ENCODE peak calls at places on chromosomes 2 and 18, in five cellular contexts. One of them, this sample, is unnamed.

GRCh38 chr2:42645551-42645950 is 77.1 kb downstream of the MTA3 start:
- DNase-seq in IMR-90: no peak
- DNase-seq in mesenchymal stem cell: no peak
- DNase-seq in neuronal stem cell: no peak
- DNase-seq in mesendoderm: no peak
- DNase-seq in this sample: no peak

GRCh38 chr2:78355967-78356366 is 669.5 kb upstream of the REG3G start:
- DNase-seq in IMR-90: no peak
- DNase-seq in mesenchymal stem cell: no peak
- DNase-seq in neuronal stem cell: no peak
- DNase-seq in mesendoderm: no peak
- DNase-seq in this sample: no peak

GRCh38 chr18:70044626-70045025 is 97.0 kb upstream of the CD226 start:
- DNase-seq in IMR-90: peak
- DNase-seq in mesenchymal stem cell: peak
- DNase-seq in neuronal stem cell: no peak
- DNase-seq in mesendoderm: no peak
- DNase-seq in this sample: no peak

GRCh38 chr18:64165906-64166305 is 17.0 kb upstream of the LINC00305 start:
- DNase-seq in IMR-90: no peak
- DNase-seq in mesenchymal stem cell: peak
- DNase-seq in neuronal stem cell: no peak
- DNase-seq in mesendoderm: peak
- DNase-seq in this sample: no peak

GRCh38 chr2:186728631-186729030 is 34.8 kb downstream of the FAM171B start:
- DNase-seq in IMR-90: no peak
- DNase-seq in mesenchymal stem cell: no peak
- DNase-seq in neuronal stem cell: no peak
- DNase-seq in mesendoderm: no peak
- DNase-seq in this sample: no peak

GRCh38 chr2:174326880-174327558 is 7.7 kb upstream of the SP9 start:
- DNase-seq in IMR-90: no peak
- DNase-seq in mesenchymal stem cell: peak
- DNase-seq in neuronal stem cell: peak
- DNase-seq in mesendoderm: peak
- DNase-seq in this sample: peak

GRCh38 chr18:41391616-41392610 is 563.1 kb upstream of the PIK3C3 start:
- DNase-seq in IMR-90: peak
- DNase-seq in mesenchymal stem cell: peak
- DNase-seq in neuronal stem cell: peak
- DNase-seq in mesendoderm: peak
- DNase-seq in this sample: peak

GRCh38 chr2:101558740-101559508 is 84.0 kb upstream of the RFX8 start:
- DNase-seq in IMR-90: peak
- DNase-seq in mesenchymal stem cell: peak
- DNase-seq in neuronal stem cell: no peak
- DNase-seq in mesendoderm: no peak
- DNase-seq in this sample: no peak

GRCh38 chr2:34012728-34013302 is 413.7 kb upstream of the FAM98A start:
- DNase-seq in IMR-90: peak
- DNase-seq in mesenchymal stem cell: peak
- DNase-seq in neuronal stem cell: peak
- DNase-seq in mesendoderm: peak
- DNase-seq in this sample: peak

GRCh38 chr2:111659361-111660281 is 224.4 kb downstream of the ANAPC1 start:
- DNase-seq in IMR-90: peak
- DNase-seq in mesenchymal stem cell: peak
- DNase-seq in neuronal stem cell: no peak
- DNase-seq in mesendoderm: peak
- DNase-seq in this sample: peak

GRCh38 chr2:162114291-162114690 is 37.8 kb downstream of the GCG start:
- DNase-seq in IMR-90: no peak
- DNase-seq in mesenchymal stem cell: no peak
- DNase-seq in neuronal stem cell: no peak
- DNase-seq in mesendoderm: no peak
- DNase-seq in this sample: no peak

GRCh38 chr2:121360566-121361300 is 75.7 kb upstream of the TFCP2L1 start:
- DNase-seq in IMR-90: peak
- DNase-seq in mesenchymal stem cell: peak
- DNase-seq in neuronal stem cell: no peak
- DNase-seq in mesendoderm: no peak
- DNase-seq in this sample: no peak

GRCh38 chr2:46780801-46781445 is 134.7 kb downstream of the MCFD2 start:
- DNase-seq in IMR-90: peak
- DNase-seq in mesenchymal stem cell: peak
- DNase-seq in neuronal stem cell: no peak
- DNase-seq in mesendoderm: peak
- DNase-seq in this sample: peak

GRCh38 chr2:128447538-128447885 is 128.8 kb upstream of the HS6ST1 start:
- DNase-seq in IMR-90: no peak
- DNase-seq in mesenchymal stem cell: no peak
- DNase-seq in neuronal stem cell: no peak
- DNase-seq in mesendoderm: no peak
- DNase-seq in this sample: peak

GRCh38 chr2:140893685-140894084 is 1237.1 kb downstream of the LRP1B start:
- DNase-seq in IMR-90: peak
- DNase-seq in mesenchymal stem cell: peak
- DNase-seq in neuronal stem cell: no peak
- DNase-seq in mesendoderm: no peak
- DNase-seq in this sample: no peak

GRCh38 chr2:17878222-17879136 is at the start of gene KCNS3:
- DNase-seq in IMR-90: peak
- DNase-seq in mesenchymal stem cell: peak
- DNase-seq in neuronal stem cell: peak
- DNase-seq in mesendoderm: peak
- DNase-seq in this sample: peak

GRCh38 chr2:37631292-37631691 is 40.1 kb downstream of the CDC42EP3 start:
- DNase-seq in IMR-90: no peak
- DNase-seq in mesenchymal stem cell: peak
- DNase-seq in neuronal stem cell: no peak
- DNase-seq in mesendoderm: no peak
- DNase-seq in this sample: no peak

GRCh38 chr2:133459590-133459989 is 108.7 kb downstream of the NCKAP5 start:
- DNase-seq in IMR-90: no peak
- DNase-seq in mesenchymal stem cell: no peak
- DNase-seq in neuronal stem cell: no peak
- DNase-seq in mesendoderm: no peak
- DNase-seq in this sample: no peak

GRCh38 chr2:210445116-210445707 is 31.3 kb downstream of the LANCL1 start:
- DNase-seq in IMR-90: peak
- DNase-seq in mesenchymal stem cell: peak
- DNase-seq in neuronal stem cell: no peak
- DNase-seq in mesendoderm: peak
- DNase-seq in this sample: no peak

GRCh38 chr2:229443869-229444268 is 172.8 kb upstream of the PID1 start:
- DNase-seq in IMR-90: no peak
- DNase-seq in mesenchymal stem cell: no peak
- DNase-seq in neuronal stem cell: no peak
- DNase-seq in mesendoderm: no peak
- DNase-seq in this sample: no peak

GRCh38 chr2:195536863-195537262 is 120.2 kb upstream of the SLC39A10 start:
- DNase-seq in IMR-90: no peak
- DNase-seq in mesenchymal stem cell: no peak
- DNase-seq in neuronal stem cell: no peak
- DNase-seq in mesendoderm: no peak
- DNase-seq in this sample: no peak

GRCh38 chr18:63562284-63562683 is 20.1 kb downstream of the SERPINB12 start:
- DNase-seq in IMR-90: no peak
- DNase-seq in mesenchymal stem cell: no peak
- DNase-seq in neuronal stem cell: no peak
- DNase-seq in mesendoderm: no peak
- DNase-seq in this sample: no peak

GRCh38 chr2:14944562-14945346 is 312.2 kb downstream of the LRATD1 start:
- DNase-seq in IMR-90: peak
- DNase-seq in mesenchymal stem cell: no peak
- DNase-seq in neuronal stem cell: no peak
- DNase-seq in mesendoderm: peak
- DNase-seq in this sample: peak

GRCh38 chr18:9323750-9324445 is 10.7 kb upstream of the TWSG1 start:
- DNase-seq in IMR-90: peak
- DNase-seq in mesenchymal stem cell: peak
- DNase-seq in neuronal stem cell: no peak
- DNase-seq in mesendoderm: no peak
- DNase-seq in this sample: no peak

GRCh38 chr2:130755234-130756040 is at the start of gene AMER3:
- DNase-seq in IMR-90: no peak
- DNase-seq in mesenchymal stem cell: no peak
- DNase-seq in neuronal stem cell: peak
- DNase-seq in mesendoderm: peak
- DNase-seq in this sample: peak

GRCh38 chr2:102620367-102620766 is 1.0 kb downstream of the SLC9A2 start:
- DNase-seq in IMR-90: no peak
- DNase-seq in mesenchymal stem cell: no peak
- DNase-seq in neuronal stem cell: no peak
- DNase-seq in mesendoderm: peak
- DNase-seq in this sample: peak

GRCh38 chr2:235833971-235834620 is 334.1 kb downstream of the GBX2 start:
- DNase-seq in IMR-90: no peak
- DNase-seq in mesenchymal stem cell: no peak
- DNase-seq in neuronal stem cell: no peak
- DNase-seq in mesendoderm: peak
- DNase-seq in this sample: no peak

GRCh38 chr2:31138037-31138962 is at the start of gene GALNT14:
- DNase-seq in IMR-90: peak
- DNase-seq in mesenchymal stem cell: peak
- DNase-seq in neuronal stem cell: peak
- DNase-seq in mesendoderm: peak
- DNase-seq in this sample: peak

GRCh38 chr2:177254433-177255226 is 9.9 kb downstream of the NFE2L2 start:
- DNase-seq in IMR-90: peak
- DNase-seq in mesenchymal stem cell: peak
- DNase-seq in neuronal stem cell: peak
- DNase-seq in mesendoderm: peak
- DNase-seq in this sample: peak

GRCh38 chr2:224211821-224212220 is 172.7 kb upstream of the SERPINE2 start:
- DNase-seq in IMR-90: no peak
- DNase-seq in mesenchymal stem cell: no peak
- DNase-seq in neuronal stem cell: no peak
- DNase-seq in mesendoderm: peak
- DNase-seq in this sample: no peak

GRCh38 chr2:117968724-117969121 is 45.1 kb downstream of the CCDC93 start:
- DNase-seq in IMR-90: no peak
- DNase-seq in mesenchymal stem cell: no peak
- DNase-seq in neuronal stem cell: no peak
- DNase-seq in mesendoderm: no peak
- DNase-seq in this sample: no peak

GRCh38 chr2:117972466-117973123 is 41.3 kb downstream of the CCDC93 start:
- DNase-seq in IMR-90: peak
- DNase-seq in mesenchymal stem cell: no peak
- DNase-seq in neuronal stem cell: no peak
- DNase-seq in mesendoderm: peak
- DNase-seq in this sample: no peak

GRCh38 chr2:117976581-117976980 is 37.3 kb downstream of the CCDC93 start:
- DNase-seq in IMR-90: no peak
- DNase-seq in mesenchymal stem cell: no peak
- DNase-seq in neuronal stem cell: no peak
- DNase-seq in mesendoderm: no peak
- DNase-seq in this sample: no peak

GRCh38 chr2:117977696-117978095 is 36.2 kb downstream of the CCDC93 start:
- DNase-seq in IMR-90: peak
- DNase-seq in mesenchymal stem cell: no peak
- DNase-seq in neuronal stem cell: no peak
- DNase-seq in mesendoderm: no peak
- DNase-seq in this sample: no peak

GRCh38 chr2:117973498-117974082 is 40.3 kb downstream of the CCDC93 start:
- DNase-seq in IMR-90: no peak
- DNase-seq in mesenchymal stem cell: no peak
- DNase-seq in neuronal stem cell: no peak
- DNase-seq in mesendoderm: no peak
- DNase-seq in this sample: no peak
- H2BK5ac ChIP-seq in IMR-90: no peak
- H2BK5ac ChIP-seq in mesenchymal stem cell: no peak
- H2BK5ac ChIP-seq in neuronal stem cell: no peak
- H2BK5ac ChIP-seq in mesendoderm: no peak
- H2BK5ac ChIP-seq in this sample: no peak

GRCh38 chr18:57737661-57738060 is 65.5 kb downstream of the ATP8B1 start:
- DNase-seq in IMR-90: peak
- DNase-seq in mesenchymal stem cell: peak
- DNase-seq in neuronal stem cell: no peak
- DNase-seq in mesendoderm: no peak
- DNase-seq in this sample: no peak
- H3K23ac ChIP-seq in IMR-90: peak
- H3K23ac ChIP-seq in mesenchymal stem cell: no peak
- H3K23ac ChIP-seq in neuronal stem cell: no peak
- H3K23ac ChIP-seq in mesendoderm: no peak
- H3K23ac ChIP-seq in this sample: no peak

DNA sequence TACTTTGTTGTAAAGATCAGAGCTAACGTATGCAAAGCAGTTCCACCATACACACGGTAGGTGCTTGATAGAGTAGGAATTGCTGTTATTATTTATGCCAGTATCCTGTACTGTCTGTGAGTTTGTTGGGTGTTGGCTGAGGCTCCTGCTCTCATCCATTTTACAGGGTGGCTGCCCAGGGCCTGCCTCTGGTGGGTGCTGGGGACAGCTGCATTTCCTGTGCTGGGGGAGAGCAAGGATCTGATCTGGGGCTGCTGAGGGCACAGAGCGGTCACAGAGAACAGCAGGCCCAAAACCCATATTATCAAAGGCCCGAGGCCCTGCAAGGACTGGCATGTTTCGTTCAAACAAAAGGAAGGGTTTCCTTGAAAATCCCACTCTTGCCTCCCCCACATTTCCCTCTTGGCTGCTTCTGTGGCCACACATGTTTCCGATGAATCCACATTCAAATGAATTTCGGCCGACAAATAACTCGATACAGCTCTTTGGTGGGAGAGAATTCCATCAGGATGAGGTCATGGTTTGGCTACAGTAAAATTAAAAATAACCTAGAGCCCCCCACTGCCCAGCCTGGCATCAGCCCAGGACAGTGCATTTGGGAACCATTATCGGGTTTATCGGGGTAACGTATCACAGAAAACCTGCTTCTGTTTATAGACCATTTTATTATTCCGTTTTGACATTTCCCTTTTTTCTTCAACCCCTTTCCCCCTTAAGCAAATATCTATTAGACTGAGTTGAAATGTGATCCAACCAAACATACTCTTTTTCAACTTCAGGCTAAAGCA is 143.4 kb downstream of the CYRIA start:
- DNase-seq in IMR-90: no peak
- DNase-seq in mesenchymal stem cell: no peak
- DNase-seq in neuronal stem cell: no peak
- DNase-seq in mesendoderm: no peak
- DNase-seq in this sample: no peak
- H2BK5ac ChIP-seq in IMR-90: no peak
- H2BK5ac ChIP-seq in mesenchymal stem cell: no peak
- H2BK5ac ChIP-seq in neuronal stem cell: no peak
- H2BK5ac ChIP-seq in mesendoderm: no peak
- H2BK5ac ChIP-seq in this sample: no peak

GRCh38 chr2:28558421-28558820 is 62.6 kb downstream of the PLB1 start:
- DNase-seq in IMR-90: no peak
- DNase-seq in mesenchymal stem cell: no peak
- DNase-seq in neuronal stem cell: no peak
- DNase-seq in mesendoderm: no peak
- DNase-seq in this sample: no peak
- H3K23ac ChIP-seq in IMR-90: no peak
- H3K23ac ChIP-seq in mesenchymal stem cell: no peak
- H3K23ac ChIP-seq in neuronal stem cell: no peak
- H3K23ac ChIP-seq in mesendoderm: no peak
- H3K23ac ChIP-seq in this sample: no peak

GRCh38 chr2:69524799-69525198 is 87.6 kb upstream of the NFU1 start:
- DNase-seq in IMR-90: no peak
- DNase-seq in mesenchymal stem cell: no peak
- DNase-seq in neuronal stem cell: no peak
- DNase-seq in mesendoderm: no peak
- DNase-seq in this sample: no peak
- H2BK5ac ChIP-seq in IMR-90: no peak
- H2BK5ac ChIP-seq in mesenchymal stem cell: no peak
- H2BK5ac ChIP-seq in neuronal stem cell: no peak
- H2BK5ac ChIP-seq in mesendoderm: no peak
- H2BK5ac ChIP-seq in this sample: no peak